ENCODE peak calls at places on chromosomes 3 and 15, in five cellular contexts. One of them, this sample, is unnamed. For H3K4me1, the result is how much of the 10 kb centered on the place peaks cover.

GRCh38 chr3:27342279-27342678 is 26.9 kb downstream of the NEK10 start:
- DNase-seq in IMR-90: no peak
- DNase-seq in H9: no peak
- DNase-seq in fibroblast of lung: no peak
- DNase-seq in MM.1S: no peak
- DNase-seq in this sample: no peak

GRCh38 chr15:29968099-29968892 is 114.5 kb upstream of the GOLGA8J start:
- DNase-seq in fibroblast of lung: no peak
- DNase-seq in H9: peak
- DNase-seq in IMR-90: no peak
- DNase-seq in MM.1S: no peak
- DNase-seq in this sample: peak

GRCh38 chr3:25292604-25293003 is 135.5 kb upstream of the RARB start:
- DNase-seq in MM.1S: no peak
- DNase-seq in fibroblast of lung: no peak
- DNase-seq in H9: no peak
- DNase-seq in IMR-90: no peak
- DNase-seq in this sample: no peak

GRCh38 chr3:122961146-122961545 is 66.4 kb downstream of the SEMA5B start:
- DNase-seq in IMR-90: peak
- DNase-seq in H9: no peak
- DNase-seq in fibroblast of lung: peak
- DNase-seq in MM.1S: no peak
- DNase-seq in this sample: peak

GRCh38 chr15:100928632-100929280 is 9.6 kb downstream of the LRRK1 start:
- DNase-seq in IMR-90: no peak
- DNase-seq in fibroblast of lung: no peak
- DNase-seq in MM.1S: no peak
- DNase-seq in H9: no peak
- DNase-seq in this sample: no peak

GRCh38 chr3:186525369-186526255 is 18.6 kb downstream of the CRYGS start:
- DNase-seq in IMR-90: no peak
- DNase-seq in MM.1S: no peak
- DNase-seq in fibroblast of lung: no peak
- DNase-seq in H9: no peak
- DNase-seq in this sample: no peak

GRCh38 chr3:197520311-197521276 is 35.2 kb downstream of the BDH1 start:
- DNase-seq in MM.1S: no peak
- DNase-seq in IMR-90: peak
- DNase-seq in H9: peak
- DNase-seq in fibroblast of lung: peak
- DNase-seq in this sample: peak

GRCh38 chr3:192933779-192934456 is 16.3 kb upstream of the MB21D2 start:
- DNase-seq in MM.1S: no peak
- DNase-seq in IMR-90: peak
- DNase-seq in H9: no peak
- DNase-seq in fibroblast of lung: no peak
- DNase-seq in this sample: no peak

GRCh38 chr3:143571548-143571947 is 276.7 kb downstream of the SLC9A9 start:
- DNase-seq in H9: no peak
- DNase-seq in MM.1S: no peak
- DNase-seq in fibroblast of lung: peak
- DNase-seq in IMR-90: no peak
- DNase-seq in this sample: peak

GRCh38 chr3:52834871-52835501 is at the start of gene MUSTN1:
- DNase-seq in fibroblast of lung: peak
- DNase-seq in IMR-90: peak
- DNase-seq in MM.1S: no peak
- DNase-seq in H9: no peak
- DNase-seq in this sample: peak

GRCh38 chr3:171837698-171838097 is 5.5 kb upstream of the TMEM212 start:
- DNase-seq in IMR-90: no peak
- DNase-seq in H9: no peak
- DNase-seq in MM.1S: no peak
- DNase-seq in fibroblast of lung: no peak
- DNase-seq in this sample: no peak

GRCh38 chr3:52777127-52777958 is at the start of gene ITIH1:
- DNase-seq in MM.1S: no peak
- DNase-seq in fibroblast of lung: no peak
- DNase-seq in IMR-90: no peak
- DNase-seq in H9: no peak
- DNase-seq in this sample: no peak

GRCh38 chr3:158652463-158652862 is 8.1 kb downstream of the GFM1 start:
- DNase-seq in fibroblast of lung: no peak
- DNase-seq in IMR-90: no peak
- DNase-seq in MM.1S: no peak
- DNase-seq in H9: no peak
- DNase-seq in this sample: no peak

GRCh38 chr15:86743283-86743903 is 663.7 kb downstream of the AGBL1 start:
- DNase-seq in H9: peak
- DNase-seq in IMR-90: no peak
- DNase-seq in fibroblast of lung: no peak
- DNase-seq in MM.1S: peak
- DNase-seq in this sample: no peak

GRCh38 chr3:105352976-105353375 is 13.7 kb upstream of the ALCAM start:
- DNase-seq in H9: no peak
- DNase-seq in fibroblast of lung: peak
- DNase-seq in MM.1S: no peak
- DNase-seq in IMR-90: peak
- DNase-seq in this sample: peak

GRCh38 chr3:51967384-51968174 is at the start of gene PCBP4:
- DNase-seq in MM.1S: peak
- DNase-seq in H9: peak
- DNase-seq in fibroblast of lung: peak
- DNase-seq in IMR-90: peak
- DNase-seq in this sample: peak

GRCh38 chr3:46107682-46108081 is 80.4 kb upstream of the XCR1 start:
- DNase-seq in fibroblast of lung: no peak
- DNase-seq in IMR-90: no peak
- DNase-seq in MM.1S: peak
- DNase-seq in H9: no peak
- DNase-seq in this sample: no peak

GRCh38 chr3:109930592-109930991 is 593.2 kb upstream of the DPPA4 start:
- DNase-seq in MM.1S: no peak
- DNase-seq in fibroblast of lung: peak
- DNase-seq in H9: no peak
- DNase-seq in IMR-90: no peak
- DNase-seq in this sample: peak

GRCh38 chr3:190912736-190913135 is 50.2 kb upstream of the GMNC start:
- DNase-seq in IMR-90: no peak
- DNase-seq in fibroblast of lung: no peak
- DNase-seq in H9: no peak
- DNase-seq in MM.1S: no peak
- DNase-seq in this sample: no peak

GRCh38 chr15:59191855-59192237 is 14.8 kb upstream of the LDHAL6B start:
- DNase-seq in H9: no peak
- DNase-seq in MM.1S: no peak
- DNase-seq in IMR-90: peak
- DNase-seq in fibroblast of lung: peak
- DNase-seq in this sample: peak

GRCh38 chr3:121431717-121432517 is 113.9 kb downstream of the POLQ start:
- DNase-seq in fibroblast of lung: peak
- DNase-seq in MM.1S: peak
- DNase-seq in IMR-90: peak
- DNase-seq in H9: no peak
- DNase-seq in this sample: peak

GRCh38 chr3:136142592-136142991 is 53.5 kb downstream of the MSL2 start:
- DNase-seq in H9: no peak
- DNase-seq in MM.1S: no peak
- DNase-seq in fibroblast of lung: peak
- DNase-seq in IMR-90: peak
- DNase-seq in this sample: peak

GRCh38 chr3:169479314-169479939 is 184.1 kb downstream of the MECOM start:
- DNase-seq in H9: no peak
- DNase-seq in IMR-90: no peak
- DNase-seq in fibroblast of lung: no peak
- DNase-seq in MM.1S: no peak
- DNase-seq in this sample: no peak

GRCh38 chr3:52614689-52615088 is 71.0 kb downstream of the PBRM1 start:
- DNase-seq in IMR-90: peak
- DNase-seq in H9: no peak
- DNase-seq in fibroblast of lung: peak
- DNase-seq in MM.1S: no peak
- DNase-seq in this sample: no peak

GRCh38 chr3:127817331-127817821 is 4.9 kb downstream of the MGLL start:
- DNase-seq in H9: no peak
- DNase-seq in IMR-90: peak
- DNase-seq in fibroblast of lung: peak
- DNase-seq in MM.1S: no peak
- DNase-seq in this sample: peak

GRCh38 chr15:91127236-91127914 is 27.3 kb downstream of the SV2B start:
- DNase-seq in MM.1S: no peak
- DNase-seq in IMR-90: no peak
- DNase-seq in fibroblast of lung: no peak
- DNase-seq in H9: no peak
- DNase-seq in this sample: no peak

GRCh38 chr3:57596495-57597239 is 477 bp downstream of the ARF4 start:
- DNase-seq in MM.1S: peak
- DNase-seq in IMR-90: peak
- DNase-seq in H9: peak
- DNase-seq in fibroblast of lung: peak
- DNase-seq in this sample: peak

GRCh38 chr3:53346514-53346913 is 829 bp downstream of the DCP1A start:
- DNase-seq in fibroblast of lung: peak
- DNase-seq in IMR-90: no peak
- DNase-seq in H9: no peak
- DNase-seq in MM.1S: peak
- DNase-seq in this sample: peak

GRCh38 chr3:43426388-43426787 is 140.0 kb downstream of the SNRK start:
- DNase-seq in IMR-90: no peak
- DNase-seq in MM.1S: no peak
- DNase-seq in H9: no peak
- DNase-seq in fibroblast of lung: no peak
- DNase-seq in this sample: no peak

GRCh38 chr3:64149886-64150285 is 75.4 kb downstream of the PRICKLE2 start:
- DNase-seq in H9: no peak
- DNase-seq in fibroblast of lung: no peak
- DNase-seq in IMR-90: no peak
- DNase-seq in MM.1S: no peak
- DNase-seq in this sample: no peak

GRCh38 chr15:56351362-56351761 is 13.9 kb upstream of the TEX9 start:
- DNase-seq in H9: no peak
- DNase-seq in MM.1S: no peak
- DNase-seq in IMR-90: no peak
- DNase-seq in fibroblast of lung: no peak
- DNase-seq in this sample: no peak

GRCh38 chr15:91995146-91995545 is 141.6 kb downstream of the SLCO3A1 start:
- DNase-seq in MM.1S: no peak
- DNase-seq in IMR-90: no peak
- DNase-seq in H9: no peak
- DNase-seq in fibroblast of lung: no peak
- DNase-seq in this sample: no peak

GRCh38 chr3:175941352-175941751 is 1082.2 kb downstream of the NAALADL2 start:
- DNase-seq in IMR-90: no peak
- DNase-seq in fibroblast of lung: no peak
- DNase-seq in MM.1S: peak
- DNase-seq in H9: peak
- DNase-seq in this sample: no peak

GRCh38 chr15:89442671-89443307 is 53.6 kb downstream of the RHCG start:
- DNase-seq in H9: peak
- DNase-seq in IMR-90: peak
- DNase-seq in MM.1S: peak
- DNase-seq in fibroblast of lung: peak
- DNase-seq in this sample: peak

GRCh38 chr3:19065027-19065426 is 83.3 kb upstream of the KCNH8 start:
- DNase-seq in H9: no peak
- DNase-seq in fibroblast of lung: no peak
- DNase-seq in MM.1S: no peak
- DNase-seq in IMR-90: no peak
- DNase-seq in this sample: no peak

DNA sequence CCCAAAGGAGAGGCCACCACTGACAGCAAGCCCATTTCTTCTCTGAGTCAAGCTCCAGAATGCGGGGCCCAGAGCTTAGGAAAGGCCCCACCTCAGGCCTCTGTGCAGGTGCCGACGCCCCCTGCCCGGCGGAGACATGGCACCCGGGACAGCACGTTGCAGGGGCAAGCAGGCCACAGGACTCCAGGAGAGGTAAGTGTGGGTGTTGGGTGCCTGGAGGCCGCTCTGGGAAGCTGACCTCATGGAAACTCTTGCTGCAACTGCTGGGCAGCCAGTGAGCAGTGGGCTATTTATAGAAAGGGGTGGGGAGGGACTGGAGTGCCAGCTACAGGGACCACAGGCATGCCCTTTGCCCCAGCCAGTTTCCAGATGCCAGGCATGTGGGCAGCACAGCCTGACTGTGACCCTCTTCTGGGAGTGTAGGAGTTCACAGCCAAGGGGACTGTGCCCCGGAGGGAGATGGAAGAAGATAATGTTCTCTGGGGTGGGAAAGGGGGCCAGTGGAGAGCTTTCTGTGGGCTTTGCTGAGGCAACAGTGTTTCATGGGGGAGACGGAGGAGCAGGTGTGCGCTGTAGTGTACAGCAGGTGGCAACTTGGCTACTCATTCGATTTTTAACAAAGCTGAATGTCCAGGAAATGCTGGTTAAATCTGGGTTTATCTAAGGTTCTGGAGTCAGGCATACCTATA is 23.7 kb downstream of the ALPK3 start:
- DNase-seq in fibroblast of lung: peak
- DNase-seq in IMR-90: peak
- DNase-seq in H9: peak
- DNase-seq in MM.1S: no peak
- DNase-seq in this sample: peak
- H3K4me1 ChIP-seq in fibroblast of lung: under half
- H3K4me1 ChIP-seq in IMR-90: under half
- H3K4me1 ChIP-seq in H9: under half
- H3K4me1 ChIP-seq in MM.1S: under half
- H3K4me1 ChIP-seq in this sample: under half

GRCh38 chr3:14175383-14176037 is 2.9 kb downstream of the XPC start:
- DNase-seq in IMR-90: peak
- DNase-seq in fibroblast of lung: no peak
- DNase-seq in MM.1S: peak
- DNase-seq in H9: no peak
- DNase-seq in this sample: peak
- H3K9ac ChIP-seq in IMR-90: no peak
- H3K9ac ChIP-seq in fibroblast of lung: no peak
- H3K9ac ChIP-seq in MM.1S: peak
- H3K9ac ChIP-seq in H9: no peak
- H3K9ac ChIP-seq in this sample: no peak

DNA sequence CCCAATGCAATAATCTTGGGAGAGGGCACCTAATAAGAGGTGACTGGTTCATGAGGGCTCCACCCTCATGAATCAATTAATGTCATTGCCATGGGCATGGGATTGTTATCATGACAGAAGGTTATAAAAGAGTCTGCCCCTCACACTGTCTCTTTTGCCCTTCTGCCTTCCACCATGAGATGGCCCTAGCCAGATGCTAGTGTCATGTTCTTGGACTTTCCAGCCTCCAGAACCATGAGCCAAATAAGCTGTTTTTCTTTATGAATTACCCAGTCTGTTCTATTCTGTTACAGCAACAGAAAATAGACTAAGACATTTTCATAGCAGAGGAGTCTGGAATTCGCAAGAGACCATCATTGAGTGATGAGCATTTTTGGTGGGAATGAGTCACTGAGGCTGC is 16.0 kb upstream of the RAD18 start:
- DNase-seq in MM.1S: no peak
- DNase-seq in fibroblast of lung: no peak
- DNase-seq in H9: no peak
- DNase-seq in IMR-90: peak
- DNase-seq in this sample: no peak
- H3K4me1 ChIP-seq in MM.1S: under half
- H3K4me1 ChIP-seq in fibroblast of lung: under half
- H3K4me1 ChIP-seq in H9: under half
- H3K4me1 ChIP-seq in IMR-90: under half
- H3K4me1 ChIP-seq in this sample: under half

GRCh38 chr15:77496710-77497107 is 76.0 kb downstream of the HMG20A start:
- DNase-seq in IMR-90: peak
- DNase-seq in MM.1S: peak
- DNase-seq in H9: peak
- DNase-seq in fibroblast of lung: peak
- DNase-seq in this sample: peak
- H3K9ac ChIP-seq in IMR-90: peak
- H3K9ac ChIP-seq in MM.1S: no peak
- H3K9ac ChIP-seq in H9: no peak
- H3K9ac ChIP-seq in fibroblast of lung: peak
- H3K9ac ChIP-seq in this sample: peak

This sample was measured in adipocyte.